ENCODE peak calls at places on chromosomes 11 and 22, in ten cellular contexts. F, P, Y, O, K, S, J, C, N and R are unnamed samples.
A peak's percentile ranks its signal among the peaks of the same experiment; 100 is the strongest.

GRCh38 chr22:48250286-48250895 is 1487.9 kb downstream of the TBC1D22A start:
- DNase-seq in O (no peak), Y (no peak), P (no peak), N (no peak), S (no peak), F (no peak), J (no peak), C (no peak), K (no peak), R (no peak)

GRCh38 chr11:44863231-44863630 is 87.5 kb downstream of the TP53I11 start:
- DNase-seq in S (no peak), Y (no peak), J (no peak), K (no peak), F (no peak), O (peak; percentile 13), C (no peak), N (no peak), P (no peak), R (no peak)

GRCh38 chr11:46435679-46436078 is 44.1 kb upstream of the CHRM4 start:
- DNase-seq in C (no peak), J (no peak), P (no peak), S (no peak), K (no peak), F (no peak), N (no peak), O (no peak), Y (no peak), R (no peak)

GRCh38 chr11:127649958-127650357 is 649.4 kb upstream of the KIRREL3 start:
- DNase-seq in F (no peak), O (no peak), Y (no peak), N (no peak), J (no peak), K (no peak), C (no peak), S (no peak), P (no peak), R (no peak)

GRCh38 chr11:111395081-111395480 is 16.0 kb upstream of the POU2AF1 start:
- DNase-seq in O (no peak), N (peak; percentile 93), F (no peak), K (no peak), S (no peak), C (no peak), P (no peak), Y (no peak), J (no peak), R (no peak)

GRCh38 chr22:21446827-21447690 is 20.1 kb upstream of the TMEM191C start:
- DNase-seq in N (no peak), O (peak; percentile 61), C (no peak), Y (no peak), F (no peak), J (no peak), S (peak; percentile 15), K (peak; percentile 63), P (no peak), R (no peak)

GRCh38 chr11:46326813-46327416 is 20.3 kb upstream of the DGKZ start:
- DNase-seq in C (no peak), K (no peak), Y (no peak), O (no peak), N (no peak), F (no peak), S (no peak), J (no peak), P (no peak), R (no peak)

GRCh38 chr11:67495234-67496005 is 9.7 kb downstream of the PITPNM1 start:
- DNase-seq in N (no peak), S (no peak), P (no peak), K (no peak), O (no peak), Y (no peak), J (no peak), F (no peak), C (no peak), R (no peak)

GRCh38 chr11:75428301-75428724 is 4.7 kb downstream of the KLHL35 start:
- DNase-seq in C (peak; percentile 86), Y (peak; percentile 95), N (peak; percentile 85), P (no peak), F (peak; percentile 94), K (peak; percentile 95), O (peak; percentile 91), J (peak; percentile 69), S (peak; percentile 94), R (no peak)

GRCh38 chr11:35321111-35321510 is 98.2 kb downstream of the SLC1A2 start:
- DNase-seq in F (no peak), J (no peak), C (no peak), O (no peak), N (no peak), S (no peak), K (no peak), Y (no peak), P (no peak), R (no peak)

GRCh38 chr11:107561688-107562087 is 3.8 kb downstream of the ALKBH8 start:
- DNase-seq in N (no peak), C (no peak), Y (no peak), P (no peak), K (no peak), F (no peak), S (no peak), J (no peak), O (no peak), R (peak; percentile 87)

GRCh38 chr11:381501-382072 is 12.3 kb downstream of the B4GALNT4 start:
- DNase-seq in J (no peak), F (no peak), O (no peak), P (no peak), S (no peak), C (no peak), K (no peak), N (no peak), Y (no peak), R (no peak)

GRCh38 chr11:118670063-118670462 is 9.4 kb downstream of the TREH start:
- DNase-seq in F (no peak), P (no peak), S (no peak), C (no peak), J (no peak), K (no peak), N (no peak), O (no peak), Y (no peak), R (peak; percentile 61)
- H3K4me1 ChIP-seq in F (no peaks in the 10 kb centered on the region), P (no peaks in the 10 kb centered on the region), S (no peaks in the 10 kb centered on the region), C (no peaks in the 10 kb centered on the region), J (peaks cover 5% of the 10 kb centered on the region), K (no peaks in the 10 kb centered on the region), N (peaks cover 37% of the 10 kb centered on the region), O (peaks cover 3% of the 10 kb centered on the region), Y (no peaks in the 10 kb centered on the region), R (no peaks in the 10 kb centered on the region)

GRCh38 chr11:73384127-73384441 is 7.9 kb downstream of the RELT start:
- DNase-seq in O (no peak), P (no peak), C (no peak), J (no peak), S (no peak), K (no peak), N (no peak), F (no peak), Y (no peak), R (no peak)
- H3K4me3 ChIP-seq in O (no peak overlapping the region), P (no peak overlapping the region), C (no peak overlapping the region), J (no peak overlapping the region), S (no peak overlapping the region), K (no peak overlapping the region), N (no peak overlapping the region), F (no peak overlapping the region), Y (no peak overlapping the region), R (no peak overlapping the region)

GRCh38 chr11:50071584-50072225 is 39.0 kb downstream of the OR4C45 start:
- DNase-seq in Y (no peak), C (no peak), K (no peak), S (no peak), O (peak; percentile 64), F (no peak), N (no peak), J (no peak), P (no peak), R (no peak)

GRCh38 chr11:50074161-50074560 is 41.5 kb downstream of the OR4C45 start:
- DNase-seq in K (no peak), C (no peak), S (no peak), J (no peak), F (no peak), N (no peak), P (no peak), O (no peak), Y (no peak), R (no peak)

GRCh38 chr11:50073113-50074105 is 40.7 kb downstream of the OR4C45 start:
- DNase-seq in O (no peak), S (no peak), Y (no peak), N (no peak), C (no peak), J (no peak), P (no peak), F (no peak), K (no peak), R (no peak)

GRCh38 chr11:50072226-50073112 is 39.8 kb downstream of the OR4C45 start:
- DNase-seq in S (no peak), J (no peak), K (no peak), F (no peak), O (no peak), N (no peak), Y (no peak), P (no peak), C (no peak), R (no peak)

DNA sequence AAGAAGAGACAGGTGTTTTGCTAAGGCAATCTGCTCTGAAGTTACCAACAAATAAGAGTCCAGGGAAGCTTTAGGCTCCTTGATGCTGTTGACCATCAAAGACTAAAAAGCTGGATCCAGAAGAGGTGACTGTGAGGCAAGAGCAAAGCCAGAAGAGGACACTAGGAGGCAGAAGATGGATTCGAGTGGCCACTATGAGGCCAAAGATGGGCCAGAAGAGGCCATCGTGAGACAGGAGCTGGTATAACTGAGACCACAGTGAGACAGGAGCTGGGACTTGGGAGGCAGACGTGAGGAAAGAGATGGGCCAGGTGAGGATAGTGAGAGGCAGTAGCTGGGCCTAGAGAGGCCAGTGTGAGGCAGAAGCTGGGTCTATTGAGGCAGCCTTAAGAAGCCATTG is 37.7 kb downstream of the OR4C45 start:
- DNase-seq in C (no peak), F (no peak), S (no peak), P (no peak), K (no peak), J (no peak), O (no peak), N (no peak), Y (no peak), R (no peak)
- H3K9me3 ChIP-seq in C (no peaks in the 10 kb centered on the region), F (no peaks in the 10 kb centered on the region), S (no peaks in the 10 kb centered on the region), P (no peaks in the 10 kb centered on the region), K (no peaks in the 10 kb centered on the region), J (peaks cover 2% of the 10 kb centered on the region), O (no peaks in the 10 kb centered on the region), N (peaks cover 69% of the 10 kb centered on the region), Y (no peaks in the 10 kb centered on the region), R (peaks cover 39% of the 10 kb centered on the region)

DNA sequence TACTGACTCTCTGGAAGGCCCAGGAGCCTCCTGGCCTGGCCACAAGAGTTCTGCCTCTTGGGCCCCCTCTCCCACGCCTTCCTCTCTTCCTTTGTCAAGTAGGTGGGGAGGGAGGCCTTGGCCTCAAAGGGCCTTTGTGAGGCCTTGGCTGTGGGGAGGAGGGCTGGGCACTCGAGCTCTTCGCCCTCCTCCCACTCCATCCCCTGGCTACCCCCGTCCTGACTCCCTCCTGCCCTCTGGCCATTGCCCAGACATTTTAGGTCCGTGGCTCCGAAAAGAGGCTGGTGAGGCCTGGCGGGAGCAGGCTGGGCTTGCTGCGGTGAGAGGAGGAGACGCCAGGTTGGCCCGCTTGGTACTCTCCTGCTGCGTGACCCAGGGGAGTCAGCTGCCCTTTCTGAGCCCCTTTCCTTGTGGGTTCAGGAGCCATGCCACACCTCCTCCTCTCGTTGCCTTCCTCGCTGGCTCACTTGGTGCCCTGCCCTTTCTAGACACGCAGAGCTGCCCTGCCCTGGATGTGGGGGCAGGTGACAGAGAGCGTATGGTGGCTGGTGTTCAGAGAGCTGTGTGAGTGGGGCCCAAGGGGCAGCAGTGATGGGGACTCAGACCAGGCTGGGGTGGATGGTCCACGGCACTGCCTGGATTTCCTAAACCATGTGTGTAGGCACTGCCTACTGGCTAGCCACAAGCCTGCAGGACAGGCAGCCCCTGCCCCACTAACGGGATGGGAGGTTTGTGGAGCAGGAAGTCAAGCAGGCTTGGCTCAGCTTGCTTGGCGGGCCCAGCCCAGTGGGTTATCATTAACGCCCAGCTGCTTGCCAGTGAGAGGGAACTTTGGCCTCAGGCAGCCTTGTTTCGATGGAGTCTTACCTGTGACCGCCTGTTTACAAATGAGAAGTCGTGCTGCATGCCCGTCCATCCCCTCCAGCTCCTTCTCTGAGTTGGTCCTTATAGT is 15.8 kb upstream of the OMP start:
- DNase-seq in O (peak; percentile 55), S (peak; percentile 27), C (no peak), K (peak; percentile 71), Y (peak; percentile 46), P (no peak), F (peak; percentile 35), N (peak; percentile 39), J (no peak), R (no peak)
- H3K4me1 ChIP-seq in O (peaks cover 30% of the 10 kb centered on the region), S (no peaks in the 10 kb centered on the region), C (peaks cover 12% of the 10 kb centered on the region), K (no peaks in the 10 kb centered on the region), Y (peaks cover 3% of the 10 kb centered on the region), P (peaks cover 6% of the 10 kb centered on the region), F (peaks cover 3% of the 10 kb centered on the region), N (peaks cover 56% of the 10 kb centered on the region), J (peaks cover 21% of the 10 kb centered on the region), R (no peaks in the 10 kb centered on the region)